ENCODE peak calls at places on chromosomes 11 and 22, in seven cellular contexts. One of them, this sample, is unnamed.
A peak's percentile ranks its signal among the peaks of the same experiment; 100 is the strongest.

GRCh38 chr11:92870241-92870826 is 99.1 kb upstream of the MTNR1B start:
- DNase-seq in caudate nucleus: no peak
- DNase-seq in CD8-positive, alpha-beta memory T cell: no peak
- DNase-seq in epithelial cell of prostate: no peak
- DNase-seq in naive thymus-derived CD4-positive, alpha-beta T cell: no peak
- DNase-seq in stomach: no peak
- DNase-seq in cardiac muscle cell: peak; percentile 20
- DNase-seq in this sample: no peak

GRCh38 chr22:48968201-48968959 is 859.3 kb downstream of the BRD1 start:
- DNase-seq in CD8-positive, alpha-beta memory T cell: no peak
- DNase-seq in caudate nucleus: no peak
- DNase-seq in stomach: peak; percentile 26
- DNase-seq in naive thymus-derived CD4-positive, alpha-beta T cell: peak; percentile 6
- DNase-seq in epithelial cell of prostate: no peak
- DNase-seq in cardiac muscle cell: peak; percentile 7
- DNase-seq in this sample: peak; percentile 56

GRCh38 chr22:39266398-39267030 is 21.7 kb upstream of the PDGFB start:
- DNase-seq in CD8-positive, alpha-beta memory T cell: no peak
- DNase-seq in epithelial cell of prostate: no peak
- DNase-seq in naive thymus-derived CD4-positive, alpha-beta T cell: no peak
- DNase-seq in cardiac muscle cell: no peak
- DNase-seq in stomach: no peak
- DNase-seq in caudate nucleus: no peak
- DNase-seq in this sample: peak; percentile 48

GRCh38 chr22:34861787-34862186 is 204.2 kb upstream of the ISX start:
- DNase-seq in caudate nucleus: no peak
- DNase-seq in stomach: no peak
- DNase-seq in CD8-positive, alpha-beta memory T cell: no peak
- DNase-seq in cardiac muscle cell: no peak
- DNase-seq in epithelial cell of prostate: no peak
- DNase-seq in naive thymus-derived CD4-positive, alpha-beta T cell: no peak
- DNase-seq in this sample: no peak

GRCh38 chr11:105968021-105968697 is 53.9 kb downstream of the MSANTD4 start:
- DNase-seq in naive thymus-derived CD4-positive, alpha-beta T cell: no peak
- DNase-seq in stomach: no peak
- DNase-seq in cardiac muscle cell: no peak
- DNase-seq in caudate nucleus: no peak
- DNase-seq in CD8-positive, alpha-beta memory T cell: no peak
- DNase-seq in epithelial cell of prostate: no peak
- DNase-seq in this sample: no peak

GRCh38 chr11:70521475-70522260 is 123.3 kb downstream of the CTTN start:
- DNase-seq in epithelial cell of prostate: no peak
- DNase-seq in cardiac muscle cell: no peak
- DNase-seq in caudate nucleus: peak; percentile 53
- DNase-seq in stomach: no peak
- DNase-seq in naive thymus-derived CD4-positive, alpha-beta T cell: no peak
- DNase-seq in CD8-positive, alpha-beta memory T cell: no peak
- DNase-seq in this sample: peak; percentile 55

GRCh38 chr11:84794663-84795443 is 832.3 kb downstream of the DLG2 start:
- DNase-seq in naive thymus-derived CD4-positive, alpha-beta T cell: no peak
- DNase-seq in cardiac muscle cell: no peak
- DNase-seq in caudate nucleus: no peak
- DNase-seq in CD8-positive, alpha-beta memory T cell: no peak
- DNase-seq in epithelial cell of prostate: no peak
- DNase-seq in stomach: no peak
- DNase-seq in this sample: no peak

GRCh38 chr11:118661425-118662301 is 17.8 kb downstream of the TREH start:
- DNase-seq in CD8-positive, alpha-beta memory T cell: no peak
- DNase-seq in naive thymus-derived CD4-positive, alpha-beta T cell: no peak
- DNase-seq in stomach: no peak
- DNase-seq in epithelial cell of prostate: no peak
- DNase-seq in cardiac muscle cell: no peak
- DNase-seq in caudate nucleus: no peak
- DNase-seq in this sample: no peak

GRCh38 chr11:94583885-94584500 is 16.8 kb downstream of the PIWIL4 start:
- DNase-seq in naive thymus-derived CD4-positive, alpha-beta T cell: no peak
- DNase-seq in caudate nucleus: no peak
- DNase-seq in CD8-positive, alpha-beta memory T cell: no peak
- DNase-seq in cardiac muscle cell: no peak
- DNase-seq in epithelial cell of prostate: no peak
- DNase-seq in stomach: no peak
- DNase-seq in this sample: no peak

GRCh38 chr11:22832315-22833041 is 2.9 kb upstream of the SVIP start:
- DNase-seq in naive thymus-derived CD4-positive, alpha-beta T cell: no peak
- DNase-seq in epithelial cell of prostate: no peak
- DNase-seq in caudate nucleus: no peak
- DNase-seq in CD8-positive, alpha-beta memory T cell: no peak
- DNase-seq in cardiac muscle cell: no peak
- DNase-seq in stomach: no peak
- DNase-seq in this sample: no peak

GRCh38 chr11:36818410-36818809 is 220.4 kb upstream of the RAG2 start:
- DNase-seq in epithelial cell of prostate: no peak
- DNase-seq in caudate nucleus: no peak
- DNase-seq in stomach: no peak
- DNase-seq in naive thymus-derived CD4-positive, alpha-beta T cell: no peak
- DNase-seq in cardiac muscle cell: no peak
- DNase-seq in CD8-positive, alpha-beta memory T cell: no peak
- DNase-seq in this sample: peak; percentile 34

GRCh38 chr11:125176866-125177265 is 12.3 kb downstream of the PKNOX2 start:
- DNase-seq in epithelial cell of prostate: no peak
- DNase-seq in caudate nucleus: no peak
- DNase-seq in cardiac muscle cell: no peak
- DNase-seq in naive thymus-derived CD4-positive, alpha-beta T cell: no peak
- DNase-seq in CD8-positive, alpha-beta memory T cell: no peak
- DNase-seq in stomach: no peak
- DNase-seq in this sample: no peak

GRCh38 chr11:79081441-79082124 is 359.2 kb downstream of the TENM4 start:
- DNase-seq in CD8-positive, alpha-beta memory T cell: no peak
- DNase-seq in epithelial cell of prostate: no peak
- DNase-seq in naive thymus-derived CD4-positive, alpha-beta T cell: no peak
- DNase-seq in stomach: no peak
- DNase-seq in cardiac muscle cell: no peak
- DNase-seq in caudate nucleus: peak; percentile 39
- DNase-seq in this sample: peak; percentile 45

GRCh38 chr11:69887330-69887729 is 68.1 kb upstream of the FGF3 start:
- DNase-seq in caudate nucleus: no peak
- DNase-seq in naive thymus-derived CD4-positive, alpha-beta T cell: no peak
- DNase-seq in CD8-positive, alpha-beta memory T cell: no peak
- DNase-seq in stomach: no peak
- DNase-seq in cardiac muscle cell: no peak
- DNase-seq in epithelial cell of prostate: no peak
- DNase-seq in this sample: no peak

GRCh38 chr11:3954448-3955298 is 99.2 kb downstream of the STIM1 start:
- DNase-seq in cardiac muscle cell: no peak
- DNase-seq in CD8-positive, alpha-beta memory T cell: no peak
- DNase-seq in naive thymus-derived CD4-positive, alpha-beta T cell: no peak
- DNase-seq in stomach: no peak
- DNase-seq in caudate nucleus: no peak
- DNase-seq in epithelial cell of prostate: peak; percentile 57
- DNase-seq in this sample: no peak

GRCh38 chr11:27861706-27862430 is 161.6 kb upstream of the BDNF start:
- DNase-seq in CD8-positive, alpha-beta memory T cell: no peak
- DNase-seq in cardiac muscle cell: no peak
- DNase-seq in stomach: no peak
- DNase-seq in epithelial cell of prostate: peak; percentile 29
- DNase-seq in naive thymus-derived CD4-positive, alpha-beta T cell: no peak
- DNase-seq in caudate nucleus: no peak
- DNase-seq in this sample: no peak

GRCh38 chr11:86693501-86693900 is 21.1 kb upstream of the ME3 start:
- DNase-seq in CD8-positive, alpha-beta memory T cell: no peak
- DNase-seq in epithelial cell of prostate: no peak
- DNase-seq in cardiac muscle cell: no peak
- DNase-seq in naive thymus-derived CD4-positive, alpha-beta T cell: no peak
- DNase-seq in stomach: no peak
- DNase-seq in caudate nucleus: no peak
- DNase-seq in this sample: no peak

GRCh38 chr11:44036811-44037657 is 10.7 kb upstream of the ACCSL start:
- DNase-seq in caudate nucleus: peak; percentile 80
- DNase-seq in epithelial cell of prostate: peak; percentile 10
- DNase-seq in CD8-positive, alpha-beta memory T cell: no peak
- DNase-seq in naive thymus-derived CD4-positive, alpha-beta T cell: peak; percentile 2
- DNase-seq in stomach: peak; percentile 66
- DNase-seq in cardiac muscle cell: peak; percentile 93
- DNase-seq in this sample: peak; percentile 84

GRCh38 chr11:27421819-27422494 is 50.6 kb downstream of the LGR4 start:
- DNase-seq in caudate nucleus: no peak
- DNase-seq in cardiac muscle cell: no peak
- DNase-seq in epithelial cell of prostate: no peak
- DNase-seq in CD8-positive, alpha-beta memory T cell: no peak
- DNase-seq in stomach: no peak
- DNase-seq in naive thymus-derived CD4-positive, alpha-beta T cell: no peak
- DNase-seq in this sample: no peak

GRCh38 chr11:62923634-62924411 is 2.7 kb upstream of the CHRM1 start:
- DNase-seq in cardiac muscle cell: peak; percentile 52
- DNase-seq in caudate nucleus: no peak
- DNase-seq in stomach: no peak
- DNase-seq in epithelial cell of prostate: no peak
- DNase-seq in naive thymus-derived CD4-positive, alpha-beta T cell: peak; percentile 46
- DNase-seq in CD8-positive, alpha-beta memory T cell: no peak
- DNase-seq in this sample: no peak

GRCh38 chr11:36409152-36409713 is 100.8 kb downstream of the TRAF6 start:
- DNase-seq in cardiac muscle cell: no peak
- DNase-seq in CD8-positive, alpha-beta memory T cell: no peak
- DNase-seq in caudate nucleus: no peak
- DNase-seq in epithelial cell of prostate: no peak
- DNase-seq in stomach: no peak
- DNase-seq in naive thymus-derived CD4-positive, alpha-beta T cell: peak; percentile 6
- DNase-seq in this sample: no peak

GRCh38 chr11:115665345-115665901 is 161.2 kb upstream of the CADM1 start:
- DNase-seq in cardiac muscle cell: no peak
- DNase-seq in naive thymus-derived CD4-positive, alpha-beta T cell: no peak
- DNase-seq in epithelial cell of prostate: no peak
- DNase-seq in stomach: no peak
- DNase-seq in caudate nucleus: no peak
- DNase-seq in CD8-positive, alpha-beta memory T cell: no peak
- DNase-seq in this sample: no peak

GRCh38 chr22:31943206-31943975 is 944 bp upstream of the YWHAH start:
- DNase-seq in caudate nucleus: no peak
- DNase-seq in CD8-positive, alpha-beta memory T cell: no peak
- DNase-seq in naive thymus-derived CD4-positive, alpha-beta T cell: no peak
- DNase-seq in cardiac muscle cell: no peak
- DNase-seq in stomach: no peak
- DNase-seq in epithelial cell of prostate: no peak
- DNase-seq in this sample: no peak

GRCh38 chr11:82539669-82540068 is 194.0 kb downstream of the FAM181B start:
- DNase-seq in epithelial cell of prostate: no peak
- DNase-seq in cardiac muscle cell: no peak
- DNase-seq in caudate nucleus: no peak
- DNase-seq in naive thymus-derived CD4-positive, alpha-beta T cell: no peak
- DNase-seq in CD8-positive, alpha-beta memory T cell: no peak
- DNase-seq in stomach: no peak
- DNase-seq in this sample: no peak

GRCh38 chr22:46036558-46037408 is 59.8 kb upstream of the WNT7B start:
- DNase-seq in epithelial cell of prostate: no peak
- DNase-seq in caudate nucleus: no peak
- DNase-seq in cardiac muscle cell: peak; percentile 39
- DNase-seq in naive thymus-derived CD4-positive, alpha-beta T cell: peak; percentile 81
- DNase-seq in stomach: peak; percentile 58
- DNase-seq in CD8-positive, alpha-beta memory T cell: peak; percentile 27
- DNase-seq in this sample: peak; percentile 72

GRCh38 chr11:126360049-126360446 is 4.6 kb downstream of the ST3GAL4 start:
- DNase-seq in cardiac muscle cell: no peak
- DNase-seq in stomach: no peak
- DNase-seq in CD8-positive, alpha-beta memory T cell: no peak
- DNase-seq in naive thymus-derived CD4-positive, alpha-beta T cell: no peak
- DNase-seq in caudate nucleus: no peak
- DNase-seq in epithelial cell of prostate: no peak
- DNase-seq in this sample: no peak
- H3K27ac ChIP-seq in cardiac muscle cell: no peak overlapping the region
- H3K27ac ChIP-seq in stomach: peak overlapping the region; percentile 24
- H3K27ac ChIP-seq in CD8-positive, alpha-beta memory T cell: no peak overlapping the region
- H3K27ac ChIP-seq in naive thymus-derived CD4-positive, alpha-beta T cell: no peak overlapping the region
- H3K27ac ChIP-seq in caudate nucleus: peak overlapping the region; percentile 58
- H3K27ac ChIP-seq in epithelial cell of prostate: peak overlapping the region; percentile 24
- H3K27ac ChIP-seq in this sample: peak overlapping the region; percentile 36

DNA sequence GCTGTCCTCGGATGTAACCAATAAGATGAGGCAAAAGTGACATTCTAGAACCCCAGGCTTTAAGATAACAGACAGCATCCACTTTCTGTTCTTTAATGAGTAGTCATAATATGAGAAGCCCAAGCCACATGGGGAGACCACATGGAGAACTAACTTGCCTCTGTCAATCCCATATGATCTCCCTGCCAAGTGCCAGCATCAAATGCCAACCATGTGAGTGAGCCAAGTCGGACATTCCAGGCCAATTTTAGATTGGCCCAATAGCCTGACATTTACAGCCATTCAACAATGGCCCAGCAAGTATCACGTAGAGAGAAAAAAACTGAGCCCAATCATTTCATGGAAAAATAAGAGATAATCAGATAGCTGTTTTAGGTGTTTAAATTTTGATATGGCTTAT is 2048.3 kb upstream of the RAG2 start:
- DNase-seq in cardiac muscle cell: no peak
- DNase-seq in naive thymus-derived CD4-positive, alpha-beta T cell: no peak
- DNase-seq in CD8-positive, alpha-beta memory T cell: no peak
- DNase-seq in stomach: no peak
- DNase-seq in epithelial cell of prostate: no peak
- DNase-seq in caudate nucleus: no peak
- DNase-seq in this sample: no peak
- H3K27ac ChIP-seq in cardiac muscle cell: no peak overlapping the region
- H3K27ac ChIP-seq in naive thymus-derived CD4-positive, alpha-beta T cell: no peak overlapping the region
- H3K27ac ChIP-seq in CD8-positive, alpha-beta memory T cell: no peak overlapping the region
- H3K27ac ChIP-seq in stomach: no peak overlapping the region
- H3K27ac ChIP-seq in epithelial cell of prostate: no peak overlapping the region
- H3K27ac ChIP-seq in caudate nucleus: no peak overlapping the region
- H3K27ac ChIP-seq in this sample: no peak overlapping the region

DNA sequence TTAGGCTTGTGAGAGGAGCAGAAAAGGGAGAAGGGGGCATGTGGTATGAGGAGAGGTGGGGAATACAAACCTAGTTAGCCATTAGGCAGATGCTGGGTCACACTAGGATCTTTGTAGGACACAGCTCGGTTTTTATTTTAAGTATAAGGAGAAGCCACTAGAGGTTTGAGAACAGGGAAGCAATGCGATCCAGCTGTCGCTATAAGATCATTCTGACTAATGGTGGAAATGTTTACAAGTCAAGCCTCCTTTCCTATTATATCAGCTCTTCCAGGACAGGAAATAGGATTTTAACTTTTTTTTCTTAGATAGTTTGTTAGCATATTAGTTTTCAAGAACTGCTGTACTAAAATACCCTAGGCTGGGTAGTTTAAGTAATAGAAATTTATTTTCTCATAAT is 609.9 kb downstream of the INSC start:
- DNase-seq in stomach: no peak
- DNase-seq in naive thymus-derived CD4-positive, alpha-beta T cell: no peak
- DNase-seq in caudate nucleus: no peak
- DNase-seq in cardiac muscle cell: no peak
- DNase-seq in CD8-positive, alpha-beta memory T cell: no peak
- DNase-seq in epithelial cell of prostate: no peak
- DNase-seq in this sample: no peak
- H3K27ac ChIP-seq in stomach: no peak overlapping the region
- H3K27ac ChIP-seq in naive thymus-derived CD4-positive, alpha-beta T cell: no peak overlapping the region
- H3K27ac ChIP-seq in caudate nucleus: no peak overlapping the region
- H3K27ac ChIP-seq in cardiac muscle cell: no peak overlapping the region
- H3K27ac ChIP-seq in CD8-positive, alpha-beta memory T cell: no peak overlapping the region
- H3K27ac ChIP-seq in epithelial cell of prostate: no peak overlapping the region
- H3K27ac ChIP-seq in this sample: no peak overlapping the region

DNA sequence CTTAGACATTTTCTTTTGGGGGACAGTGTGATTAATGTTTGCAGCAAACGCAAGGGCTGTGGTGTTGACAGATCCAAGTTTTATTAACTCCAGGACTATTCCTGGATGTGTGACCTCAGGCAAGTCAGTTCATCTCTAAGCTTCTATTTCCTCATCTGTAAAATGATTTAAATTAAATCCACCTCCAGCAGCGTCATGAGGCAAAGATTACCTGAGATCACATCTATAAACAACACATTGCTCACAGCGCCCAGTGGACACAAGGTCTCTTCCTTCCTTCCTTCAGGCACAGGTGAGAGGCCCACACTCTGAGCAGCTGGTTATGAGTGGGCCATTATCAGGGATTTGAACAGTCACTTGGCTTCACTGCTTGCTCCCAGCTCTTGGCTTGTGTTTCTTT is 111.2 kb upstream of the RASSF10 start:
- DNase-seq in CD8-positive, alpha-beta memory T cell: no peak
- DNase-seq in naive thymus-derived CD4-positive, alpha-beta T cell: no peak
- DNase-seq in caudate nucleus: no peak
- DNase-seq in stomach: no peak
- DNase-seq in cardiac muscle cell: peak; percentile 44
- DNase-seq in epithelial cell of prostate: peak; percentile 18
- DNase-seq in this sample: no peak
- H3K27ac ChIP-seq in CD8-positive, alpha-beta memory T cell: no peak overlapping the region
- H3K27ac ChIP-seq in naive thymus-derived CD4-positive, alpha-beta T cell: no peak overlapping the region
- H3K27ac ChIP-seq in caudate nucleus: peak overlapping the region; percentile 38
- H3K27ac ChIP-seq in stomach: no peak overlapping the region
- H3K27ac ChIP-seq in cardiac muscle cell: peak overlapping the region; percentile 74
- H3K27ac ChIP-seq in epithelial cell of prostate: peak overlapping the region; percentile 19
- H3K27ac ChIP-seq in this sample: no peak overlapping the region